ENCODE peak calls at places on chromosome 4, in seven cellular contexts. One of them, this sample, is unnamed.

GRCh38 chr4:22634541-22635181 is 58.1 kb upstream of the GBA3 start:
- DNase-seq in breast epithelium: no peak
- DNase-seq in tibial nerve: no peak
- DNase-seq in fibroblast of lung: no peak
- DNase-seq in HCT116: no peak
- DNase-seq in mesenchymal stem cell: no peak
- DNase-seq in mesendoderm: no peak
- DNase-seq in this sample: no peak

GRCh38 chr4:55604996-55605395 is 13.0 kb upstream of the PDCL2 start:
- DNase-seq in HCT116: no peak
- DNase-seq in breast epithelium: no peak
- DNase-seq in fibroblast of lung: no peak
- DNase-seq in tibial nerve: no peak
- DNase-seq in mesendoderm: no peak
- DNase-seq in mesenchymal stem cell: no peak
- DNase-seq in this sample: no peak

GRCh38 chr4:25814323-25814722 is 48.5 kb downstream of the SEL1L3 start:
- DNase-seq in breast epithelium: no peak
- DNase-seq in mesendoderm: no peak
- DNase-seq in fibroblast of lung: peak; percentile 95
- DNase-seq in HCT116: no peak
- DNase-seq in mesenchymal stem cell: no peak
- DNase-seq in tibial nerve: peak; percentile 51
- DNase-seq in this sample: no peak

GRCh38 chr4:125368161-125368560 is 53.4 kb downstream of the FAT4 start:
- DNase-seq in mesenchymal stem cell: peak; percentile 19
- DNase-seq in fibroblast of lung: peak; percentile 50
- DNase-seq in HCT116: no peak
- DNase-seq in tibial nerve: no peak
- DNase-seq in breast epithelium: no peak
- DNase-seq in mesendoderm: no peak
- DNase-seq in this sample: no peak

GRCh38 chr4:185383451-185383850 is 12.3 kb downstream of the LRP2BP start:
- DNase-seq in fibroblast of lung: no peak
- DNase-seq in mesendoderm: no peak
- DNase-seq in tibial nerve: no peak
- DNase-seq in breast epithelium: peak; percentile 64
- DNase-seq in mesenchymal stem cell: no peak
- DNase-seq in HCT116: no peak
- DNase-seq in this sample: no peak

GRCh38 chr4:16820304-16820703 is 78.1 kb downstream of the LDB2 start:
- DNase-seq in mesendoderm: peak; percentile 75
- DNase-seq in HCT116: no peak
- DNase-seq in breast epithelium: no peak
- DNase-seq in fibroblast of lung: no peak
- DNase-seq in mesenchymal stem cell: no peak
- DNase-seq in tibial nerve: no peak
- DNase-seq in this sample: no peak

GRCh38 chr4:52657630-52658501 is 1.2 kb downstream of the USP46 start:
- DNase-seq in fibroblast of lung: peak; percentile 39
- DNase-seq in mesenchymal stem cell: peak; percentile 65
- DNase-seq in breast epithelium: no peak
- DNase-seq in mesendoderm: peak; percentile 95
- DNase-seq in tibial nerve: peak; percentile 10
- DNase-seq in HCT116: peak; percentile 6
- DNase-seq in this sample: no peak

GRCh38 chr4:39151120-39151713 is 31.1 kb upstream of the WDR19 start:
- DNase-seq in breast epithelium: no peak
- DNase-seq in mesendoderm: peak; percentile 2
- DNase-seq in HCT116: no peak
- DNase-seq in fibroblast of lung: peak; percentile 39
- DNase-seq in mesenchymal stem cell: peak; percentile 51
- DNase-seq in tibial nerve: no peak
- DNase-seq in this sample: no peak

GRCh38 chr4:71472946-71473345 is 134.1 kb downstream of the SLC4A4 start:
- DNase-seq in breast epithelium: no peak
- DNase-seq in mesenchymal stem cell: peak; percentile 52
- DNase-seq in HCT116: no peak
- DNase-seq in mesendoderm: peak; percentile 3
- DNase-seq in fibroblast of lung: peak; percentile 91
- DNase-seq in tibial nerve: no peak
- DNase-seq in this sample: no peak

DNA sequence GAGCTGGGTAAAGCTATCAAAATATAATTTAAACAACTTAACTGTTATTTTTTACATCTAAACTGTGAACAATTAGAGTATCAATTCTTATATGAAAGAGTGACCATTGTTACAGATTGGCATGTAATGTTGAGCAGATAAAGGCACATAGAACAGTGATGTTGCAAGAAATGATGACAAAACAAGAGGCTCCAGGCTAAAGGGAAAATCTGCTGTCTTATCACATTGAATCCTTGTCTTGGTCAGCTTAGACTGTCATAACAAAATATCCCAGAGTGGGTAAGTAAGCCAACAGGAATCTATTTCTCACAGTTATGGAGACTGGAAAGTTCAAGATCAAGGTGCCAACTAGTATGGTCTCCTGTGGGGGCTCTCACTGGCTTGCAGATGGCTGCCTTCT is 154.1 kb upstream of the PPP3CA start:
- DNase-seq in fibroblast of lung: no peak
- DNase-seq in mesenchymal stem cell: no peak
- DNase-seq in breast epithelium: no peak
- DNase-seq in HCT116: no peak
- DNase-seq in tibial nerve: no peak
- DNase-seq in mesendoderm: no peak
- DNase-seq in this sample: no peak
- H3K27me3 ChIP-seq in fibroblast of lung: no peaks in the 10 kb centered on the region
- H3K27me3 ChIP-seq in mesenchymal stem cell: no peaks in the 10 kb centered on the region
- H3K27me3 ChIP-seq in breast epithelium: no peaks in the 10 kb centered on the region
- H3K27me3 ChIP-seq in HCT116: no peaks in the 10 kb centered on the region
- H3K27me3 ChIP-seq in tibial nerve: no peaks in the 10 kb centered on the region
- H3K27me3 ChIP-seq in mesendoderm: no peaks in the 10 kb centered on the region
- H3K27me3 ChIP-seq in this sample: no peaks in the 10 kb centered on the region

DNA sequence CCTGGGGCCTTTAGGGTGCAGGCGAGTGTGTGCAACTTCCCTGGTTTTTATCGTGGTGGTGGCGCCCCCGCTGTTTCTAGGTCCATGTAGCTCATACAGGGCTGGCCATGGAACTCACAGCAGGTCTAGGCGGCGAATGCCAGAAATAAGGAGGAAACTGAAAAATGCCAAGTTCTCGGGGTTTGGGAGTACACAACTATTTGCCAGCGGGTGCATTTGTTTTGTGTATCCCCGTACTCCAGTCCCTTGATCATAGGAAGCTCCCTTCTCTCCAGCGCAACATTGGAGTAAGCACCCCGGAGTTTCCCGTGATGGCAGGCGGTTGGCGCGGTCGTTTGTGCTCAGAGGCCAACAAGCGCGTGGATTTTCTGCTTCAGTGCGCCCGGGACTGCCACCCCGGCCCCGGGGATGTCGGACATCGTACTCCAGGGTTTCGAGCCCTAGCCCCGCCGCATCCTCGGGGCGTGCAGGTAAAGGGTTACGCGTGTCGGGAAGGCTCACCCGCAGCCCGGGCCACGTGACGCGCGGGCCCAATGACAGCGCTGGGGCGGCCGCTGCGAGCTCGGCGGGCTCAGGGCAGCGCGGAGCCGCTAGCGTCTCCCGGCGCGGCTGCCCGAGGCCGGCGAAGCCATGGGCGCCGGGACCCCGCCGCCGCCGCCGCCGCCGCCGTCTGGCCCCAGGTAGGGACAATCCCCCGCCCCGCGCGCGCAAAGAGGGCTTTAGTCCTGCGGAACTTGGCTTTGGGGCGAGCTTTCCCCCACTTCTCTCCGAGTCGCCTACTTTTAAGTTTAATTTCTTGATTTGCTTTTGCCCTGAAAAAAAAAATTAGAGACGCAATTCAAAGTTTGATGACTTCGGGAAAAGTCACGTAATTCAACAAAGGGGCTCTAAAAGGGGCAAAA is 209.1 kb downstream of the NWD2 start:
- DNase-seq in fibroblast of lung: peak; percentile 32
- DNase-seq in mesendoderm: peak; percentile 75
- DNase-seq in tibial nerve: peak; percentile 19
- DNase-seq in mesenchymal stem cell: peak; percentile 19
- DNase-seq in HCT116: no peak
- DNase-seq in breast epithelium: peak; percentile 56
- DNase-seq in this sample: peak; percentile 31
- H3K27me3 ChIP-seq in fibroblast of lung: peaks cover 15% of the 10 kb centered on the region
- H3K27me3 ChIP-seq in mesendoderm: peaks cover 1% of the 10 kb centered on the region
- H3K27me3 ChIP-seq in tibial nerve: no peaks in the 10 kb centered on the region
- H3K27me3 ChIP-seq in mesenchymal stem cell: peaks cover 50% of the 10 kb centered on the region
- H3K27me3 ChIP-seq in HCT116: no peaks in the 10 kb centered on the region
- H3K27me3 ChIP-seq in breast epithelium: no peaks in the 10 kb centered on the region
- H3K27me3 ChIP-seq in this sample: peaks cover 56% of the 10 kb centered on the region

DNA sequence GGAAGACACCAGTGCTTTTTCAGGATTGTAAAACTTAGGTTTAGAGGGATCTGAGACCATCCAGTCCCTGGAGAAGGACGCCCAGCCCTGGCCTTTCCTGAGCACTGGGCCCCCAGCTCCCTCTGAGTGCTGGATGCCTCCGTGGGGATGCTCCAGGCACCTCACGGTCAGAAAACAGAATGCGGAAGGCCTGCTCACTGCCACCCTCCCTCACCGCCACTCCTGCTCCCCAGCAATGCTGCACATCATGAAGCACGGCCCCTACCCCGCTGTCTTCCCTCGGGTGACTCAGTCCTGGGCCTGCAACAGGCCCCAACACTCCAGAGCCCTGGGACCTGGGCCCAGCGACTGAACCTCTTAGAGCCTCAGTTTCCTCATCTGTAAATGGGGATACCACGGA is 26.2 kb downstream of the ABLIM2 start:
- DNase-seq in mesenchymal stem cell: no peak
- DNase-seq in fibroblast of lung: no peak
- DNase-seq in breast epithelium: no peak
- DNase-seq in HCT116: no peak
- DNase-seq in mesendoderm: no peak
- DNase-seq in tibial nerve: no peak
- DNase-seq in this sample: no peak
- H3K27me3 ChIP-seq in mesenchymal stem cell: peaks cover 51% of the 10 kb centered on the region
- H3K27me3 ChIP-seq in fibroblast of lung: no peaks in the 10 kb centered on the region
- H3K27me3 ChIP-seq in breast epithelium: no peaks in the 10 kb centered on the region
- H3K27me3 ChIP-seq in HCT116: no peaks in the 10 kb centered on the region
- H3K27me3 ChIP-seq in mesendoderm: no peaks in the 10 kb centered on the region
- H3K27me3 ChIP-seq in tibial nerve: no peaks in the 10 kb centered on the region
- H3K27me3 ChIP-seq in this sample: no peaks in the 10 kb centered on the region

DNA sequence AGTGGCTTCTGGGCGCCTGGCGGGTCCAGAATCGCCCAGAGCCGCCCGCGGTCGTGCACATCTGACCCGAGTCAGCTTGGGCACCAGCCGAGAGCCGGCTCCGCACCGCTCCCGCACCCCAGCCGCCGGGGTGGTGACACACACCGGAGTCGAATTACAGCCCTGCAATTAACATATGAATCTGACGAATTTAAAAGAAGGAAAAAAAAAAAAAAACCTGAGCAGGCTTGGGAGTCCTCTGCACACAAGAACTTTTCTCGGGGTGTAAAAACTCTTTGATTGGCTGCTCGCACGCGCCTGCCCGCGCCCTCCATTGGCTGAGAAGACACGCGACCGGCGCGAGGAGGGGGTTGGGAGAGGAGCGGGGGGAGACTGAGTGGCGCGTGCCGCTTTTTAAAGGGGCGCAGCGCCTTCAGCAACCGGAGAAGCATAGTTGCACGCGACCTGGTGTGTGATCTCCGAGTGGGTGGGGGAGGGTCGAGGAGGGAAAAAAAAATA is at the start of gene ATOH1:
- DNase-seq in mesendoderm: peak; percentile 73
- DNase-seq in breast epithelium: no peak
- DNase-seq in fibroblast of lung: peak; percentile 7
- DNase-seq in HCT116: peak; percentile 15
- DNase-seq in mesenchymal stem cell: no peak
- DNase-seq in tibial nerve: no peak
- DNase-seq in this sample: no peak
- H3K27me3 ChIP-seq in mesendoderm: peaks cover 59% of the 10 kb centered on the region
- H3K27me3 ChIP-seq in breast epithelium: no peaks in the 10 kb centered on the region
- H3K27me3 ChIP-seq in fibroblast of lung: peaks cover 25% of the 10 kb centered on the region
- H3K27me3 ChIP-seq in HCT116: peaks cover 47% of the 10 kb centered on the region
- H3K27me3 ChIP-seq in mesenchymal stem cell: peaks cover 67% of the 10 kb centered on the region
- H3K27me3 ChIP-seq in tibial nerve: peaks cover 3% of the 10 kb centered on the region
- H3K27me3 ChIP-seq in this sample: peaks cover 77% of the 10 kb centered on the region

GRCh38 chr4:140497428-140497775 is 691 bp downstream of the MGAT4D start:
- DNase-seq in HCT116: no peak
- DNase-seq in tibial nerve: no peak
- DNase-seq in fibroblast of lung: no peak
- DNase-seq in mesenchymal stem cell: no peak
- DNase-seq in mesendoderm: peak; percentile 41
- DNase-seq in breast epithelium: no peak
- DNase-seq in this sample: no peak
- H3K27me3 ChIP-seq in HCT116: no peaks in the 10 kb centered on the region
- H3K27me3 ChIP-seq in tibial nerve: no peaks in the 10 kb centered on the region
- H3K27me3 ChIP-seq in fibroblast of lung: peaks cover 33% of the 10 kb centered on the region
- H3K27me3 ChIP-seq in mesenchymal stem cell: peaks cover 35% of the 10 kb centered on the region
- H3K27me3 ChIP-seq in mesendoderm: peaks cover 18% of the 10 kb centered on the region
- H3K27me3 ChIP-seq in breast epithelium: no peaks in the 10 kb centered on the region
- H3K27me3 ChIP-seq in this sample: peaks cover 62% of the 10 kb centered on the region

GRCh38 chr4:7622371-7622770 is 187.6 kb upstream of the PSAPL1 start:
- DNase-seq in HCT116: no peak
- DNase-seq in fibroblast of lung: no peak
- DNase-seq in tibial nerve: no peak
- DNase-seq in mesendoderm: no peak
- DNase-seq in mesenchymal stem cell: no peak
- DNase-seq in breast epithelium: no peak
- DNase-seq in this sample: no peak
- H3K27me3 ChIP-seq in HCT116: peaks cover 11% of the 10 kb centered on the region
- H3K27me3 ChIP-seq in fibroblast of lung: no peaks in the 10 kb centered on the region
- H3K27me3 ChIP-seq in tibial nerve: no peaks in the 10 kb centered on the region
- H3K27me3 ChIP-seq in mesendoderm: no peaks in the 10 kb centered on the region
- H3K27me3 ChIP-seq in mesenchymal stem cell: peaks cover 21% of the 10 kb centered on the region
- H3K27me3 ChIP-seq in breast epithelium: no peaks in the 10 kb centered on the region
- H3K27me3 ChIP-seq in this sample: no peaks in the 10 kb centered on the region

GRCh38 chr4:89311433-89311832 is 3.8 kb upstream of the GPRIN3 start:
- DNase-seq in fibroblast of lung: no peak
- DNase-seq in mesendoderm: no peak
- DNase-seq in mesenchymal stem cell: no peak
- DNase-seq in HCT116: no peak
- DNase-seq in breast epithelium: no peak
- DNase-seq in tibial nerve: no peak
- DNase-seq in this sample: no peak
- H3K27me3 ChIP-seq in fibroblast of lung: peaks cover 14% of the 10 kb centered on the region
- H3K27me3 ChIP-seq in mesendoderm: no peaks in the 10 kb centered on the region
- H3K27me3 ChIP-seq in mesenchymal stem cell: no peaks in the 10 kb centered on the region
- H3K27me3 ChIP-seq in HCT116: no peaks in the 10 kb centered on the region
- H3K27me3 ChIP-seq in breast epithelium: no peaks in the 10 kb centered on the region
- H3K27me3 ChIP-seq in tibial nerve: no peaks in the 10 kb centered on the region
- H3K27me3 ChIP-seq in this sample: no peaks in the 10 kb centered on the region

GRCh38 chr4:3860913-3861636 is 94.9 kb downstream of the ADRA2C start:
- DNase-seq in breast epithelium: no peak
- DNase-seq in tibial nerve: no peak
- DNase-seq in mesendoderm: no peak
- DNase-seq in fibroblast of lung: no peak
- DNase-seq in HCT116: no peak
- DNase-seq in mesenchymal stem cell: no peak
- DNase-seq in this sample: no peak
- H3K27me3 ChIP-seq in breast epithelium: no peaks in the 10 kb centered on the region
- H3K27me3 ChIP-seq in tibial nerve: no peaks in the 10 kb centered on the region
- H3K27me3 ChIP-seq in mesendoderm: no peaks in the 10 kb centered on the region
- H3K27me3 ChIP-seq in fibroblast of lung: peaks cover 4% of the 10 kb centered on the region
- H3K27me3 ChIP-seq in HCT116: peaks cover 31% of the 10 kb centered on the region
- H3K27me3 ChIP-seq in mesenchymal stem cell: peaks cover 38% of the 10 kb centered on the region
- H3K27me3 ChIP-seq in this sample: peaks cover 23% of the 10 kb centered on the region